ENCODE peak calls at places on chromosomes 7 and 10, in four cellular contexts. S, T, P and U are unnamed samples.

GRCh38 chr7:16070806-16071205 is 350.5 kb downstream of the CRPPA start:
- DNase-seq in S (no peak), P (no peak), T (no peak), U (no peak)

GRCh38 chr10:91077549-91078017 is 142.9 kb upstream of the PCGF5 start:
- DNase-seq in T (no peak), S (no peak), P (no peak), U (no peak)

GRCh38 chr10:60414877-60415585 is 25.4 kb upstream of the ANK3 start:
- DNase-seq in S (no peak), T (no peak), P (no peak), U (no peak)

GRCh38 chr10:46547881-46548780 is 8.3 kb downstream of the GPRIN2 start:
- DNase-seq in T (no peak), P (no peak), S (no peak), U (no peak)

GRCh38 chr10:102633848-102634247 is 10.4 kb upstream of the TRIM8 start:
- DNase-seq in T (no peak), P (no peak), S (no peak), U (no peak)

GRCh38 chr7:77759294-77759889 is 38.8 kb downstream of the TMEM60 start:
- DNase-seq in T (peak; percentile 57), P (peak; percentile 46), S (peak; percentile 57), U (peak; percentile 78)

GRCh38 chr10:104351919-104352318 is 1.7 kb upstream of the CFAP58 start:
- DNase-seq in P (no peak), T (no peak), S (no peak), U (no peak)

GRCh38 chr10:52918714-52919316 is 146.2 kb upstream of the MBL2 start:
- DNase-seq in P (no peak), S (no peak), T (no peak), U (no peak)

GRCh38 chr7:157518514-157519175 is 181.8 kb downstream of the DNAJB6 start:
- DNase-seq in S (no peak), T (no peak), P (no peak), U (no peak)

GRCh38 chr7:118281196-118281595 is 56.7 kb downstream of the ANKRD7 start:
- DNase-seq in T (no peak), P (no peak), S (no peak), U (no peak)

GRCh38 chr7:133491846-133492652 is 239.2 kb downstream of the EXOC4 start:
- DNase-seq in S (no peak), T (no peak), P (no peak), U (no peak)

GRCh38 chr7:43694399-43694748 is 34.9 kb downstream of the COA1 start:
- DNase-seq in S (peak; percentile 55), P (no peak), T (peak; percentile 16), U (no peak)

GRCh38 chr10:110399163-110400094 is 94.7 kb upstream of the SMNDC1 start:
- DNase-seq in P (no peak), S (peak; percentile 95), T (peak; percentile 79), U (no peak)

GRCh38 chr10:93124580-93125318 is 51.1 kb downstream of the CYP26A1 start:
- DNase-seq in T (no peak), P (no peak), S (no peak), U (no peak)

GRCh38 chr7:42678315-42678714 is 233.6 kb downstream of the C7orf25 start:
- DNase-seq in S (no peak), T (no peak), P (no peak), U (no peak)

GRCh38 chr10:131311661-131312260 is at the start of gene TCERG1L:
- DNase-seq in T (no peak), S (no peak), P (no peak), U (peak; percentile 81)

DNA sequence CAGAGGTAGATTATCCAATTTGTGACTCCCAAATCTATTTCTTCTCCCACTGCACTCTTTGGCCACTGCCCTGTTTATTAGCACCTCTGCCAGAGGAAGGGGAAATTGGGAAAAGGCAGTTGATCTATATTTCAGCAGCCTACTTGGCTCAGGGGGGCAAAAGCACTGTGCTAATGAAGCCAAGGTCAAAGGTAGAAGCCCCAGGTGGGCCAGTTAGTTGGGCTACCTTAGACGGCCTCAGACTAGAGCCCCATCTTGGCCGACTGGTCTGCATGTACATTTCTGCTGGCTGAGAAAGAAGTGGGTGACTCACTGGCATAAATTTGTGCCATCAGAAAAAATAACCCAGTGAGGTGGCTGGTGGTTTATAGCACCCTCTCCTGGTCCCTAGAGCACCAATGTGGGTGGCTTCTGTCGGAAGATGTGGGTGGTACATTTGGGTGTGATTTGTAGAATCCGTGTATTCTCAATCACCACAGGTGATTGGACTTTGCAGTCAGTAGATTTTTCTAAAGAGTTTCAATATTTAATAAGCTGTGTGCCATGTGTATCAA is 293.3 kb upstream of the MKI67 start:
- DNase-seq in T (no peak), S (no peak), P (no peak), U (no peak)
- TF ChIP-seq SRF in T (no peak), S (no peak), P (no peak), U (no peak)

DNA sequence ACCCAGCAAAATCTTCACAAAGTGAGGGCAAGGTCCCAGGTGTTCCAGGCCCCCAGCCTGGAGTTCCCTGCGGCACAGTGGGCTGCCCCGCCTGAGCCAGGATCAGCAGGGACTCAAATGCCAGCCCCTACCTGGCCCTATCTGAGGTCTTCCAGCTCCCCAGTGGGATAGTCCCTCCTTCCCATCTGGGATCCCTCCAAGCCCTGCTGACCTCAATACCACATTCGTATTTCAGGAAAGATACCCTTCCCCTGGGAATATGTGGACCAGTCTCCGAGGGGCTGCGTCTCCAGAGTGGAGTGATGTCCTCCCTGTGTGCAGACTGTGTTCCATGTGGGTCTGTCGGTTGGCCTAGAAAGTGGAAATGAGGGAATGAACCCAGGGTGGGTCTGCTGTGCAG is 40.9 kb downstream of the ELFN1 start:
- DNase-seq in S (no peak), T (no peak), P (no peak), U (no peak)
- TF ChIP-seq SRF in S (no peak), T (no peak), P (no peak), U (no peak)

GRCh38 chr10:81213360-81213759 is 661.6 kb upstream of the NRG3 start:
- DNase-seq in P (no peak), S (no peak), T (no peak), U (no peak)
- TF ChIP-seq SRF in P (no peak), S (no peak), T (no peak), U (no peak)

DNA sequence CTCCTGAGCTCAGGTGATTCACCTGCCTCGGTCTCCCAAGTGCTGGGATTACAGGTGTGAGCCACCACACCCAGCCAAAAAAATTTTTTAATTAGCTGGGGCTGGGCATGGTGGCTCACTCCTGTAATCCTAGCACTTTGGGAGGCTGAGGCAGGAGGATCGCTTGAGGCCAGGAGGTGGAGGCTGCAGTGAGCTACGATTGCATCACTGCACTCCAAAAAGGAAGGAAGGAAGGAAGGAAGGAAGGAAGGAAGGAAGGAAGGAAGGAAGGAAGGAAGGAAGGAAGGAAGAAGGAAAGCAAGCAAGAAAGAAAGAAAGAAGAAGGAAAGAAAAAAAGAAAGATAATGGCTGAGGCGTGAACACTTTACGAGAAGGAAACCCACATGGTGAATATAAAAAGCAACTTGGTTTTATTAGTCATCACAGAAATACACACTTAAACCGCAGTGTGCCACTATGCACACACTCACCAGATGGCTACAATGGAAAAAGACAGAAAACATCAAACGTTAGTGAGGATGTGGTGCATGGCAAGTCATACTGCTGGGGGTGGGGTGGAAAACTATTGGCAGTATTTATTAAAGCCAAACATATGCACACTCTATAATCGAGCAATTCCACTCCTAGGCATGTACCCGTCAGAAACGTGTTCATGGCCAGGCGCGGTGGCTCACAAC is 4.4 kb upstream of the CCL26 start:
- DNase-seq in T (no peak), S (no peak), P (no peak), U (no peak)
- TF ChIP-seq SRF in T (no peak), S (no peak), P (no peak), U (no peak)